ENCODE peak calls at places on chromosomes 3 and 15, in nine cellular contexts. One of them, this sample, is unnamed. For H3K36me3, the result is how much of the 10 kb centered on the place peaks cover.

GRCh38 chr3:172953576-172953975 is 187.5 kb downstream of the SPATA16 start:
- DNase-seq in H7: no peak
- DNase-seq in upper lobe of right lung: no peak
- DNase-seq in left lung: no peak
- DNase-seq in mammary epithelial cell: no peak
- DNase-seq in heart right ventricle: no peak
- DNase-seq in cardiac muscle cell: no peak
- DNase-seq in DND-41: no peak
- DNase-seq in neural progenitor cell: no peak
- DNase-seq in this sample: no peak

GRCh38 chr3:169939751-169940150 is 26.9 kb upstream of the SEC62 start:
- DNase-seq in neural progenitor cell: no peak
- DNase-seq in upper lobe of right lung: no peak
- DNase-seq in heart right ventricle: no peak
- DNase-seq in cardiac muscle cell: no peak
- DNase-seq in DND-41: no peak
- DNase-seq in left lung: no peak
- DNase-seq in mammary epithelial cell: no peak
- DNase-seq in H7: no peak
- DNase-seq in this sample: peak

GRCh38 chr3:67335813-67336212 is 318.6 kb downstream of the SUCLG2 start:
- DNase-seq in left lung: no peak
- DNase-seq in cardiac muscle cell: no peak
- DNase-seq in upper lobe of right lung: no peak
- DNase-seq in DND-41: peak
- DNase-seq in mammary epithelial cell: no peak
- DNase-seq in heart right ventricle: no peak
- DNase-seq in H7: no peak
- DNase-seq in neural progenitor cell: no peak
- DNase-seq in this sample: no peak

GRCh38 chr15:70465812-70466211 is 297.5 kb downstream of the UACA start:
- DNase-seq in neural progenitor cell: no peak
- DNase-seq in DND-41: no peak
- DNase-seq in H7: no peak
- DNase-seq in cardiac muscle cell: no peak
- DNase-seq in heart right ventricle: no peak
- DNase-seq in left lung: no peak
- DNase-seq in mammary epithelial cell: no peak
- DNase-seq in upper lobe of right lung: no peak
- DNase-seq in this sample: no peak

GRCh38 chr15:77027697-77028450 is 32.9 kb downstream of the PSTPIP1 start:
- DNase-seq in DND-41: no peak
- DNase-seq in heart right ventricle: no peak
- DNase-seq in neural progenitor cell: peak
- DNase-seq in cardiac muscle cell: peak
- DNase-seq in upper lobe of right lung: peak
- DNase-seq in mammary epithelial cell: no peak
- DNase-seq in left lung: peak
- DNase-seq in H7: peak
- DNase-seq in this sample: no peak

GRCh38 chr3:60291115-60291514 is 960.1 kb downstream of the FHIT start:
- DNase-seq in H7: no peak
- DNase-seq in DND-41: no peak
- DNase-seq in mammary epithelial cell: no peak
- DNase-seq in heart right ventricle: no peak
- DNase-seq in cardiac muscle cell: no peak
- DNase-seq in upper lobe of right lung: no peak
- DNase-seq in left lung: no peak
- DNase-seq in neural progenitor cell: no peak
- DNase-seq in this sample: no peak

GRCh38 chr3:197031315-197032285 is 2.0 kb upstream of the MELTF start:
- DNase-seq in neural progenitor cell: no peak
- DNase-seq in left lung: peak
- DNase-seq in mammary epithelial cell: peak
- DNase-seq in upper lobe of right lung: no peak
- DNase-seq in H7: no peak
- DNase-seq in heart right ventricle: peak
- DNase-seq in cardiac muscle cell: peak
- DNase-seq in DND-41: no peak
- DNase-seq in this sample: no peak

GRCh38 chr3:133644768-133645167 is 17.0 kb downstream of the TOPBP1 start:
- DNase-seq in mammary epithelial cell: peak
- DNase-seq in DND-41: no peak
- DNase-seq in left lung: no peak
- DNase-seq in cardiac muscle cell: peak
- DNase-seq in heart right ventricle: no peak
- DNase-seq in neural progenitor cell: no peak
- DNase-seq in upper lobe of right lung: no peak
- DNase-seq in H7: no peak
- DNase-seq in this sample: no peak

GRCh38 chr3:113284453-113285050 is 73.2 kb downstream of the BOC start:
- DNase-seq in cardiac muscle cell: no peak
- DNase-seq in mammary epithelial cell: no peak
- DNase-seq in DND-41: no peak
- DNase-seq in heart right ventricle: no peak
- DNase-seq in upper lobe of right lung: no peak
- DNase-seq in left lung: no peak
- DNase-seq in neural progenitor cell: no peak
- DNase-seq in H7: peak
- DNase-seq in this sample: no peak

GRCh38 chr15:27219636-27220035 is 248.7 kb downstream of the GABRG3 start:
- DNase-seq in left lung: no peak
- DNase-seq in heart right ventricle: no peak
- DNase-seq in neural progenitor cell: no peak
- DNase-seq in mammary epithelial cell: no peak
- DNase-seq in H7: no peak
- DNase-seq in cardiac muscle cell: no peak
- DNase-seq in DND-41: no peak
- DNase-seq in upper lobe of right lung: no peak
- DNase-seq in this sample: no peak

GRCh38 chr3:27349832-27350231 is 19.4 kb downstream of the NEK10 start:
- DNase-seq in H7: no peak
- DNase-seq in mammary epithelial cell: peak
- DNase-seq in upper lobe of right lung: no peak
- DNase-seq in DND-41: peak
- DNase-seq in heart right ventricle: no peak
- DNase-seq in left lung: no peak
- DNase-seq in neural progenitor cell: no peak
- DNase-seq in cardiac muscle cell: no peak
- DNase-seq in this sample: no peak

GRCh38 chr15:59622289-59622688 is 10.7 kb downstream of the GCNT3 start:
- DNase-seq in upper lobe of right lung: no peak
- DNase-seq in DND-41: peak
- DNase-seq in left lung: no peak
- DNase-seq in heart right ventricle: no peak
- DNase-seq in H7: peak
- DNase-seq in cardiac muscle cell: peak
- DNase-seq in mammary epithelial cell: peak
- DNase-seq in neural progenitor cell: peak
- DNase-seq in this sample: peak

GRCh38 chr3:163056874-163057497 is 1560.4 kb downstream of the OTOL1 start:
- DNase-seq in upper lobe of right lung: no peak
- DNase-seq in heart right ventricle: no peak
- DNase-seq in left lung: no peak
- DNase-seq in mammary epithelial cell: peak
- DNase-seq in neural progenitor cell: peak
- DNase-seq in H7: peak
- DNase-seq in DND-41: peak
- DNase-seq in cardiac muscle cell: peak
- DNase-seq in this sample: peak

GRCh38 chr3:71247221-71247947 is 336.1 kb downstream of the FOXP1 start:
- DNase-seq in DND-41: no peak
- DNase-seq in upper lobe of right lung: no peak
- DNase-seq in mammary epithelial cell: peak
- DNase-seq in cardiac muscle cell: peak
- DNase-seq in H7: peak
- DNase-seq in left lung: no peak
- DNase-seq in heart right ventricle: no peak
- DNase-seq in neural progenitor cell: peak
- DNase-seq in this sample: peak

GRCh38 chr3:77041756-77042155 is 1.9 kb downstream of the ROBO2 start:
- DNase-seq in neural progenitor cell: no peak
- DNase-seq in mammary epithelial cell: no peak
- DNase-seq in heart right ventricle: no peak
- DNase-seq in DND-41: no peak
- DNase-seq in H7: no peak
- DNase-seq in upper lobe of right lung: no peak
- DNase-seq in left lung: no peak
- DNase-seq in cardiac muscle cell: no peak
- DNase-seq in this sample: no peak

GRCh38 chr3:45979378-45979777 is 16.2 kb downstream of the FYCO1 start:
- DNase-seq in H7: no peak
- DNase-seq in neural progenitor cell: no peak
- DNase-seq in upper lobe of right lung: no peak
- DNase-seq in cardiac muscle cell: no peak
- DNase-seq in left lung: no peak
- DNase-seq in mammary epithelial cell: no peak
- DNase-seq in DND-41: no peak
- DNase-seq in heart right ventricle: no peak
- DNase-seq in this sample: no peak

GRCh38 chr3:45980819-45981218 is 14.8 kb downstream of the FYCO1 start:
- DNase-seq in mammary epithelial cell: no peak
- DNase-seq in DND-41: no peak
- DNase-seq in cardiac muscle cell: no peak
- DNase-seq in neural progenitor cell: no peak
- DNase-seq in upper lobe of right lung: no peak
- DNase-seq in left lung: no peak
- DNase-seq in H7: no peak
- DNase-seq in heart right ventricle: no peak
- DNase-seq in this sample: no peak

GRCh38 chr3:45983865-45984264 is 11.8 kb downstream of the FYCO1 start:
- DNase-seq in H7: no peak
- DNase-seq in cardiac muscle cell: no peak
- DNase-seq in DND-41: no peak
- DNase-seq in upper lobe of right lung: no peak
- DNase-seq in heart right ventricle: no peak
- DNase-seq in mammary epithelial cell: no peak
- DNase-seq in neural progenitor cell: no peak
- DNase-seq in left lung: no peak
- DNase-seq in this sample: no peak

GRCh38 chr3:45980229-45980813 is 15.3 kb downstream of the FYCO1 start:
- DNase-seq in mammary epithelial cell: no peak
- DNase-seq in upper lobe of right lung: no peak
- DNase-seq in cardiac muscle cell: no peak
- DNase-seq in H7: no peak
- DNase-seq in neural progenitor cell: no peak
- DNase-seq in heart right ventricle: no peak
- DNase-seq in DND-41: no peak
- DNase-seq in left lung: no peak
- DNase-seq in this sample: no peak

DNA sequence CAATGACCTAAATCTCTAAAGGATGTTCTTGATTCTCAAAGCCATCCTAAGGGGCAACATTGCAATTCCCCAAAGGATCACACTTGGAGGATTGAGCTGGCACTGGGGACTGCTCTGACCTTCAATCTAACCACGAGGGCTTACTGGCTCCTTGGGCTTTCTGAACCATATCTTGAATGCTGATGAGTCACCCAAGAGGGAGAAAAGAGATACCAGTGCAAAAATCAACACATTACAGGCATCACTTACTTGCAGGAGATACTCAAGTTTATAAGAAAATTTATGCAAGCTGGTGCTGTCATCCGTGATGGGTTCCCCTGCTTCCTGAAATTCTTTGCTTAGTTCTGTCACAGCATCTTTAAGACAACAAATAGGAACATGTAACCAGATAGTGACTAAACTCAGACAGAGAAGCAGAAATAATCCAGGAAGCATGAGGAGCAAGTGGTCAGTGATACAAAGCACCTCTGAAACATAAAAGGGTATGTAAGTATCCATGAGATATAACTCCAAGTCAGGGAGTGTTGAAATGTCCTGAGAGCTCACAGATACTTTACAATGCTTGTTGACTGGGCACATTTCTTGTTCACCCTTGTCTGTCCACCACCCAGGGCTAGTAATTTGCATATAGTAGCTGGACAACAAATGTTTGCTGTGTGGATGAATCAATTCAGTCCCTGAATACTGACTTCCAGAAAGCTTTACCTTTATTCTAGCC is 14.1 kb downstream of the FYCO1 start:
- DNase-seq in heart right ventricle: no peak
- DNase-seq in DND-41: no peak
- DNase-seq in H7: no peak
- DNase-seq in neural progenitor cell: no peak
- DNase-seq in cardiac muscle cell: peak
- DNase-seq in mammary epithelial cell: no peak
- DNase-seq in left lung: no peak
- DNase-seq in upper lobe of right lung: no peak
- DNase-seq in this sample: no peak
- H3K36me3 ChIP-seq in heart right ventricle: under half
- H3K36me3 ChIP-seq in DND-41: half or more
- H3K36me3 ChIP-seq in H7: under half
- H3K36me3 ChIP-seq in neural progenitor cell: under half
- H3K36me3 ChIP-seq in cardiac muscle cell: under half
- H3K36me3 ChIP-seq in mammary epithelial cell: under half
- H3K36me3 ChIP-seq in left lung: under half
- H3K36me3 ChIP-seq in upper lobe of right lung: half or more
- H3K36me3 ChIP-seq in this sample: half or more

GRCh38 chr3:127606086-127606805 is 8.0 kb downstream of the MCM2 start:
- DNase-seq in H7: no peak
- DNase-seq in left lung: no peak
- DNase-seq in neural progenitor cell: no peak
- DNase-seq in DND-41: no peak
- DNase-seq in upper lobe of right lung: no peak
- DNase-seq in mammary epithelial cell: no peak
- DNase-seq in heart right ventricle: no peak
- DNase-seq in cardiac muscle cell: no peak
- DNase-seq in this sample: no peak
- H3K36me3 ChIP-seq in H7: half or more
- H3K36me3 ChIP-seq in left lung: under half
- H3K36me3 ChIP-seq in neural progenitor cell: under half
- H3K36me3 ChIP-seq in DND-41: half or more
- H3K36me3 ChIP-seq in upper lobe of right lung: under half
- H3K36me3 ChIP-seq in mammary epithelial cell: under half
- H3K36me3 ChIP-seq in heart right ventricle: under half
- H3K36me3 ChIP-seq in cardiac muscle cell: under half
- H3K36me3 ChIP-seq in this sample: half or more

GRCh38 chr3:11602886-11603285 is 40.8 kb downstream of the VGLL4 start:
- DNase-seq in left lung: no peak
- DNase-seq in H7: no peak
- DNase-seq in upper lobe of right lung: no peak
- DNase-seq in neural progenitor cell: no peak
- DNase-seq in DND-41: no peak
- DNase-seq in cardiac muscle cell: no peak
- DNase-seq in mammary epithelial cell: no peak
- DNase-seq in heart right ventricle: no peak
- DNase-seq in this sample: peak
- H3K36me3 ChIP-seq in left lung: under half
- H3K36me3 ChIP-seq in H7: under half
- H3K36me3 ChIP-seq in upper lobe of right lung: under half
- H3K36me3 ChIP-seq in neural progenitor cell: under half
- H3K36me3 ChIP-seq in DND-41: half or more
- H3K36me3 ChIP-seq in cardiac muscle cell: under half
- H3K36me3 ChIP-seq in mammary epithelial cell: under half
- H3K36me3 ChIP-seq in heart right ventricle: under half
- H3K36me3 ChIP-seq in this sample: under half

DNA sequence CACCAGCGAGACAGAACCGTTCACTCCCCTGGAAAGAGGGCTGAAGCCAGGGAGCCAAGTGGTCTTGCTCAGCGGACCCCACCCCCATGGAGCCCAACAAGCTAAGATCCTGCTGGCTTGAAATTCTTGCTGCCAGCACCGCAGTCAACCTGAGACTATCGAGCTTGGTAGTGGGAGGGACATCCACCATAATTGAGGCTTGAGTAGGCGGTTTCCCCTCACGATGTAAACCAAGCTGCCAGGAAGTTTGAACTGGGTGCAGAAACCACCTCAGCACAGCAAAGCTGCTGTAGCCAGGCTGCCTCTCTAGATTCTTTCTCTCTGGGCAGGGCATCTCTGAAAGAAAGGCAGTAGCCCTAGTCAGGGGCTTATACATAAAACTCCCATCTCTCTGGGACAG is 151.0 kb downstream of the MBNL1 start:
- DNase-seq in neural progenitor cell: no peak
- DNase-seq in mammary epithelial cell: no peak
- DNase-seq in H7: no peak
- DNase-seq in left lung: no peak
- DNase-seq in cardiac muscle cell: no peak
- DNase-seq in upper lobe of right lung: no peak
- DNase-seq in DND-41: no peak
- DNase-seq in heart right ventricle: no peak
- DNase-seq in this sample: no peak
- H3K36me3 ChIP-seq in neural progenitor cell: under half
- H3K36me3 ChIP-seq in mammary epithelial cell: under half
- H3K36me3 ChIP-seq in H7: under half
- H3K36me3 ChIP-seq in left lung: under half
- H3K36me3 ChIP-seq in cardiac muscle cell: under half
- H3K36me3 ChIP-seq in upper lobe of right lung: half or more
- H3K36me3 ChIP-seq in DND-41: half or more
- H3K36me3 ChIP-seq in heart right ventricle: under half
- H3K36me3 ChIP-seq in this sample: half or more